ENCODE peak calls at places on chromosomes 3 and 15, in eight cellular contexts. One of them, this sample, is unnamed.
A peak's percentile ranks its signal among the peaks of the same experiment; 100 is the strongest.

GRCh38 chr15:35078221-35078915 is 6.7 kb downstream of the NANOGP8 start:
- DNase-seq in neural progenitor cell: peak; percentile 70
- DNase-seq in neuronal stem cell: peak; percentile 33
- DNase-seq in GM23338: peak; percentile 84
- DNase-seq in fibroblast of lung: peak; percentile 82
- DNase-seq in IMR-90: peak; percentile 72
- DNase-seq in MM.1S: peak; percentile 70
- DNase-seq in K562: peak; percentile 50
- DNase-seq in this sample: peak; percentile 72

GRCh38 chr15:63447277-63447676 is 57.1 kb upstream of the USP3 start:
- DNase-seq in neural progenitor cell: no peak
- DNase-seq in neuronal stem cell: no peak
- DNase-seq in GM23338: no peak
- DNase-seq in fibroblast of lung: no peak
- DNase-seq in IMR-90: no peak
- DNase-seq in MM.1S: no peak
- DNase-seq in K562: no peak
- DNase-seq in this sample: no peak

GRCh38 chr3:127222664-127223063 is 29.7 kb downstream of the PRR23E start:
- DNase-seq in neural progenitor cell: no peak
- DNase-seq in neuronal stem cell: no peak
- DNase-seq in GM23338: no peak
- DNase-seq in fibroblast of lung: no peak
- DNase-seq in IMR-90: no peak
- DNase-seq in MM.1S: no peak
- DNase-seq in K562: no peak
- DNase-seq in this sample: no peak

GRCh38 chr3:157175678-157176077 is 15.7 kb upstream of the CCNL1 start:
- DNase-seq in neural progenitor cell: peak; percentile 50
- DNase-seq in neuronal stem cell: no peak
- DNase-seq in GM23338: peak; percentile 43
- DNase-seq in fibroblast of lung: peak; percentile 33
- DNase-seq in IMR-90: no peak
- DNase-seq in MM.1S: peak; percentile 21
- DNase-seq in K562: peak; percentile 68
- DNase-seq in this sample: peak; percentile 58

GRCh38 chr3:56593455-56594158 is 36.6 kb downstream of the CCDC66 start:
- DNase-seq in neural progenitor cell: no peak
- DNase-seq in neuronal stem cell: no peak
- DNase-seq in GM23338: no peak
- DNase-seq in fibroblast of lung: no peak
- DNase-seq in IMR-90: no peak
- DNase-seq in MM.1S: peak; percentile 72
- DNase-seq in K562: no peak
- DNase-seq in this sample: no peak

GRCh38 chr3:105807701-105808100 is 61.1 kb downstream of the CBLB start:
- DNase-seq in neural progenitor cell: no peak
- DNase-seq in neuronal stem cell: no peak
- DNase-seq in GM23338: no peak
- DNase-seq in fibroblast of lung: no peak
- DNase-seq in IMR-90: no peak
- DNase-seq in MM.1S: no peak
- DNase-seq in K562: no peak
- DNase-seq in this sample: no peak

GRCh38 chr15:90099072-90099867 is 3.0 kb downstream of the IDH2 start:
- DNase-seq in neural progenitor cell: no peak
- DNase-seq in neuronal stem cell: no peak
- DNase-seq in GM23338: peak; percentile 9
- DNase-seq in fibroblast of lung: no peak
- DNase-seq in IMR-90: no peak
- DNase-seq in MM.1S: peak; percentile 91
- DNase-seq in K562: no peak
- DNase-seq in this sample: no peak

GRCh38 chr15:64651573-64652260 is 123.7 kb downstream of the RBPMS2 start:
- DNase-seq in neural progenitor cell: no peak
- DNase-seq in neuronal stem cell: no peak
- DNase-seq in GM23338: peak; percentile 74
- DNase-seq in fibroblast of lung: no peak
- DNase-seq in IMR-90: peak; percentile 33
- DNase-seq in MM.1S: peak; percentile 86
- DNase-seq in K562: no peak
- DNase-seq in this sample: no peak

GRCh38 chr15:77921664-77922063 is 155.8 kb downstream of the TBC1D2B start:
- DNase-seq in neural progenitor cell: no peak
- DNase-seq in neuronal stem cell: no peak
- DNase-seq in GM23338: no peak
- DNase-seq in fibroblast of lung: no peak
- DNase-seq in IMR-90: no peak
- DNase-seq in MM.1S: no peak
- DNase-seq in K562: no peak
- DNase-seq in this sample: no peak

DNA sequence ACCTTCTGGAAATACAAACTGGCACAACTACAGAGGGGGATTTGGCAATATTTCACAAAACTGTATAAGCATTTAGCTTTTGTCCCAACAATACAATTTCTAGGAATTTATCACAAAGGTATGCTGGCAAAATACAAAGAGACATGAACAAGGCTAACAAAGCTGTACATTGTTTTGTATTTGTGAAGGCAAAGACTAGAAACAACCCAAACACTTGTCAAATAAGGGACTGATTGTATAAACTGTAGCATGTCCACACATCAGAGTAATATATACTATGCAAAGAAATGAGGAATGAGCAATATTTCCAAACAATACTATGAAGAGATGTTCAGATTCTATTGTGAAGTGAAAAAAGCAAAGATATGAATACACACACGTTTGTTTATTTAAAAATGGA is 26.4 kb downstream of the CP start:
- DNase-seq in neural progenitor cell: no peak
- DNase-seq in neuronal stem cell: no peak
- DNase-seq in GM23338: no peak
- DNase-seq in fibroblast of lung: no peak
- DNase-seq in IMR-90: no peak
- DNase-seq in MM.1S: no peak
- DNase-seq in K562: no peak
- DNase-seq in this sample: no peak
- H3K4me2 ChIP-seq in neural progenitor cell: no peak overlapping the region
- H3K4me2 ChIP-seq in neuronal stem cell: no peak overlapping the region
- H3K4me2 ChIP-seq in GM23338: no peak overlapping the region
- H3K4me2 ChIP-seq in fibroblast of lung: no peak overlapping the region
- H3K4me2 ChIP-seq in IMR-90: no peak overlapping the region
- H3K4me2 ChIP-seq in MM.1S: no peak overlapping the region
- H3K4me2 ChIP-seq in K562: no peak overlapping the region
- H3K4me2 ChIP-seq in this sample: no peak overlapping the region

DNA sequence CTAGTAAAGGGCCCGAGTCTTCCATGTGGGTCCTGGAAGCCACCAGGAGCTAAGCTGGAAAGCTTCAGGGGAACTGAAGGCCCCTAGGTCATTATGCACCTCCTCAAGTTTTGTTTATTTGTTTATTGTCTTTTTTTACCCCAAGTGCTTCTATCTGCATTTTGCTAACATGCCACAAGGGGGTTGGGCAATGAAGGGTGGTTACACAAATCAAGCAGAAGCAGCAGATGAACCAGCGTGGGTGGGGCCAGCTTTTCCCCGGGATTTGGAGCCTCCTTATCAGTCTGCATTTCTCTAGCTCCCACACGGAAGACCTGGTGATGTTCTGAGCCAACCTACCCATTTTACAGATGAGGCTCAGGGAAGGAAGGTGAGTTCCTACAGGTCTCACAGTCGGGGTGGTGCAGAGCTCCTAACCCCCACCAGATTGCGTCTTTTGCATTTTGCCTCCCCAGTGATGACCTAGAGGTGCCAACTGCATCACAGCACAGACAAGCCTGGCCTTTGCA is 16.8 kb downstream of the TMC3 start:
- DNase-seq in neural progenitor cell: no peak
- DNase-seq in neuronal stem cell: no peak
- DNase-seq in GM23338: peak; percentile 47
- DNase-seq in fibroblast of lung: no peak
- DNase-seq in IMR-90: no peak
- DNase-seq in MM.1S: no peak
- DNase-seq in K562: peak; percentile 22
- DNase-seq in this sample: peak; percentile 19
- H2AFZ ChIP-seq in neural progenitor cell: no peak overlapping the region
- H2AFZ ChIP-seq in neuronal stem cell: no peak overlapping the region
- H2AFZ ChIP-seq in GM23338: no peak overlapping the region
- H2AFZ ChIP-seq in fibroblast of lung: no peak overlapping the region
- H2AFZ ChIP-seq in IMR-90: no peak overlapping the region
- H2AFZ ChIP-seq in MM.1S: no peak overlapping the region
- H2AFZ ChIP-seq in K562: no peak overlapping the region
- H2AFZ ChIP-seq in this sample: no peak overlapping the region

DNA sequence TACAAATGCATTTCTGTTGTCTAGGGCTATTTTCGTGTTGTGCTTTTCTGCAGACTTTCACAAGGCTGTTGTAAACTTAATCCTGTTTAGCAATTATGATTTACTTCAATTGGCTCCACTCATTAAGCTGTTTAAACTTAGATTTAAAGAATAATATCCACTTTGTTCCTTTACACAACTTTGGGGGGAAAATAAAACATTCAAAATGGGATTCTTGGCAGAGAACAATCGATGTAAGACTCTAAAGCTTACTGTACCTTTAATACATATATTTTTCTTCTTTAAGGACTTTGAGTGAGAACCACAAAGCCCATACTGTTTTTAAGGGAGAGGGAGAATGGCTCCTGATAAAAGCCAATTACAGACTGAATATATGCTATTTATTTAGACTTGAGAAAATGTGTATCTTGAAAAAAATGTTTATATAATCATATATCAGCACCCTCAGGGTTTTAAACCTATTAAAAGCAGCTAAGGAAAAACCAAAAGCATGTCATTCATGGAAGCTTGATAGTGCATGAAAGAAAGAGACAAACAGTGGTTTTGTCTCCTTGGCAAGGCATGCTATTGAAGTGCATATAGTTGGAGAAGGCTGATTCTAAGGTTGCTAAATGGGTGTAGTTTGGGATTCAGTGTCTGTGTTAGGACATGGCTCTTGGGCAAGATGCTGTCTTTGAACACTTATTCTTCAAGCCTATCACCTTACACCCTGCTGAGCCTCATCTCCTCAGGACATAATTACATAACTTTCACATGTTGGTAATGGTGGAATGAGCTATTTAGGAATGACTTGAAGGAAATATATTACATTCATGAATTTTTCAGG is 293.4 kb upstream of the TBC1D5 start:
- DNase-seq in neural progenitor cell: no peak
- DNase-seq in neuronal stem cell: no peak
- DNase-seq in GM23338: peak; percentile 15
- DNase-seq in fibroblast of lung: no peak
- DNase-seq in IMR-90: no peak
- DNase-seq in MM.1S: no peak
- DNase-seq in K562: no peak
- DNase-seq in this sample: no peak
- H3K4me2 ChIP-seq in neural progenitor cell: no peak overlapping the region
- H3K4me2 ChIP-seq in neuronal stem cell: no peak overlapping the region
- H3K4me2 ChIP-seq in GM23338: peak overlapping the region; percentile 33
- H3K4me2 ChIP-seq in fibroblast of lung: no peak overlapping the region
- H3K4me2 ChIP-seq in IMR-90: no peak overlapping the region
- H3K4me2 ChIP-seq in MM.1S: no peak overlapping the region
- H3K4me2 ChIP-seq in K562: no peak overlapping the region
- H3K4me2 ChIP-seq in this sample: no peak overlapping the region

GRCh38 chr3:154188416-154188815 is 67.2 kb downstream of the ARHGEF26 start:
- DNase-seq in neural progenitor cell: no peak
- DNase-seq in neuronal stem cell: no peak
- DNase-seq in GM23338: no peak
- DNase-seq in fibroblast of lung: no peak
- DNase-seq in IMR-90: no peak
- DNase-seq in MM.1S: no peak
- DNase-seq in K562: no peak
- DNase-seq in this sample: no peak

GRCh38 chr3:154188846-154189245 is 67.7 kb downstream of the ARHGEF26 start:
- DNase-seq in neural progenitor cell: no peak
- DNase-seq in neuronal stem cell: no peak
- DNase-seq in GM23338: no peak
- DNase-seq in fibroblast of lung: no peak
- DNase-seq in IMR-90: no peak
- DNase-seq in MM.1S: no peak
- DNase-seq in K562: no peak
- DNase-seq in this sample: no peak

GRCh38 chr3:154193174-154193573 is 72.0 kb downstream of the ARHGEF26 start:
- DNase-seq in neural progenitor cell: no peak
- DNase-seq in neuronal stem cell: no peak
- DNase-seq in GM23338: no peak
- DNase-seq in fibroblast of lung: peak; percentile 7
- DNase-seq in IMR-90: peak; percentile 45
- DNase-seq in MM.1S: no peak
- DNase-seq in K562: no peak
- DNase-seq in this sample: peak; percentile 9

GRCh38 chr3:154192225-154192624 is 71.0 kb downstream of the ARHGEF26 start:
- DNase-seq in neural progenitor cell: no peak
- DNase-seq in neuronal stem cell: no peak
- DNase-seq in GM23338: no peak
- DNase-seq in fibroblast of lung: no peak
- DNase-seq in IMR-90: no peak
- DNase-seq in MM.1S: no peak
- DNase-seq in K562: no peak
- DNase-seq in this sample: no peak

DNA sequence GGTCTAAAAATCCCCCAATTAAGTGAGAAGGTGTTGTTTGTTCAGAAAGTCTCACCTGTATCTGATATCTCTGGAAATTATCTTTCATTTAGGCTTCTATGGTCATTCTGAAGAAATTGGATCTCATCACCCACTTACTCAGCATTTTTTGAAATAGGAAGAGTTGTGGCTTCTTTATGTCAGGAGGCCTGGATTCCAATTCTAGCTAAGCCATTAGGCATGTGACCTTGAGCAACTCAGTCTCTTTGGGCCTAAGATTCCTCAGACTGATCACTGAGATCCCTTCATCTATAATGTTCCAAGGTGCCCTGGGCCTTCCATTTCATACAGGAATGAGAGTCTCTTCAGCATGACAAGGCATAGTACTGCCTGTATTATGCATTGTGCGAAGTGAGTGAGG is 70.3 kb downstream of the ARHGEF26 start:
- DNase-seq in neural progenitor cell: no peak
- DNase-seq in neuronal stem cell: no peak
- DNase-seq in GM23338: no peak
- DNase-seq in fibroblast of lung: no peak
- DNase-seq in IMR-90: peak; percentile 27
- DNase-seq in MM.1S: no peak
- DNase-seq in K562: no peak
- DNase-seq in this sample: no peak
- H2AFZ ChIP-seq in neural progenitor cell: no peak overlapping the region
- H2AFZ ChIP-seq in neuronal stem cell: no peak overlapping the region
- H2AFZ ChIP-seq in GM23338: no peak overlapping the region
- H2AFZ ChIP-seq in fibroblast of lung: no peak overlapping the region
- H2AFZ ChIP-seq in IMR-90: no peak overlapping the region
- H2AFZ ChIP-seq in MM.1S: no peak overlapping the region
- H2AFZ ChIP-seq in K562: no peak overlapping the region
- H2AFZ ChIP-seq in this sample: no peak overlapping the region

This sample was measured in GM23248.